ENCODE peak calls at places on chromosome 19, in eight cellular contexts. One of them, this sample, is unnamed.

GRCh38 chr19:27679399-27679798 is 1533.6 kb downstream of the UQCRFS1 start:
- DNase-seq in MM.1S: no peak
- DNase-seq in T-helper 1 cell: no peak
- DNase-seq in ELR: no peak
- DNase-seq in activated T-cell treated with anti-CD3 and anti-CD28 coated beads, Interleukin-2, amount 50 U/mL, for 72 hours: no peak
- DNase-seq in GM20000: no peak
- DNase-seq in mucosa of gallbladder: no peak
- DNase-seq in IMR-90: no peak
- DNase-seq in this sample: no peak

GRCh38 chr19:53536223-53536543 is 1.8 kb upstream of the ZNF331 start:
- DNase-seq in T-helper 1 cell: no peak
- DNase-seq in activated T-cell treated with anti-CD3 and anti-CD28 coated beads, Interleukin-2, amount 50 U/mL, for 72 hours: no peak
- DNase-seq in ELR: no peak
- DNase-seq in GM20000: no peak
- DNase-seq in IMR-90: no peak
- DNase-seq in MM.1S: no peak
- DNase-seq in mucosa of gallbladder: no peak
- DNase-seq in this sample: no peak

GRCh38 chr19:49213791-49214190 is 56.2 kb downstream of the TRPM4 start:
- DNase-seq in T-helper 1 cell: no peak
- DNase-seq in IMR-90: no peak
- DNase-seq in activated T-cell treated with anti-CD3 and anti-CD28 coated beads, Interleukin-2, amount 50 U/mL, for 72 hours: no peak
- DNase-seq in ELR: no peak
- DNase-seq in GM20000: no peak
- DNase-seq in mucosa of gallbladder: no peak
- DNase-seq in MM.1S: no peak
- DNase-seq in this sample: no peak

GRCh38 chr19:50459067-50459456 is 17.2 kb upstream of the EMC10 start:
- DNase-seq in mucosa of gallbladder: no peak
- DNase-seq in IMR-90: no peak
- DNase-seq in activated T-cell treated with anti-CD3 and anti-CD28 coated beads, Interleukin-2, amount 50 U/mL, for 72 hours: no peak
- DNase-seq in MM.1S: no peak
- DNase-seq in ELR: no peak
- DNase-seq in T-helper 1 cell: no peak
- DNase-seq in GM20000: no peak
- DNase-seq in this sample: no peak

GRCh38 chr19:53989600-53990533 is 1.6 kb upstream of the CACNG6 start:
- DNase-seq in GM20000: no peak
- DNase-seq in IMR-90: no peak
- DNase-seq in mucosa of gallbladder: no peak
- DNase-seq in MM.1S: no peak
- DNase-seq in activated T-cell treated with anti-CD3 and anti-CD28 coated beads, Interleukin-2, amount 50 U/mL, for 72 hours: no peak
- DNase-seq in ELR: no peak
- DNase-seq in T-helper 1 cell: no peak
- DNase-seq in this sample: no peak

GRCh38 chr19:28393574-28394336 is 819.2 kb downstream of the UQCRFS1 start:
- DNase-seq in T-helper 1 cell: no peak
- DNase-seq in ELR: peak
- DNase-seq in MM.1S: peak
- DNase-seq in mucosa of gallbladder: no peak
- DNase-seq in activated T-cell treated with anti-CD3 and anti-CD28 coated beads, Interleukin-2, amount 50 U/mL, for 72 hours: no peak
- DNase-seq in IMR-90: no peak
- DNase-seq in GM20000: no peak
- DNase-seq in this sample: no peak

GRCh38 chr19:48499352-48500090 is 12.1 kb downstream of the LMTK3 start:
- DNase-seq in T-helper 1 cell: no peak
- DNase-seq in IMR-90: no peak
- DNase-seq in GM20000: no peak
- DNase-seq in mucosa of gallbladder: no peak
- DNase-seq in activated T-cell treated with anti-CD3 and anti-CD28 coated beads, Interleukin-2, amount 50 U/mL, for 72 hours: no peak
- DNase-seq in ELR: no peak
- DNase-seq in MM.1S: no peak
- DNase-seq in this sample: no peak

GRCh38 chr19:51978882-51979281 is 7.8 kb downstream of the ZNF350 start:
- DNase-seq in IMR-90: no peak
- DNase-seq in mucosa of gallbladder: no peak
- DNase-seq in ELR: peak
- DNase-seq in GM20000: no peak
- DNase-seq in T-helper 1 cell: no peak
- DNase-seq in MM.1S: no peak
- DNase-seq in activated T-cell treated with anti-CD3 and anti-CD28 coated beads, Interleukin-2, amount 50 U/mL, for 72 hours: no peak
- DNase-seq in this sample: peak

GRCh38 chr19:34253711-34254551 is 423 bp upstream of the GARRE1 start:
- DNase-seq in T-helper 1 cell: no peak
- DNase-seq in ELR: peak
- DNase-seq in MM.1S: no peak
- DNase-seq in mucosa of gallbladder: peak
- DNase-seq in GM20000: no peak
- DNase-seq in IMR-90: peak
- DNase-seq in activated T-cell treated with anti-CD3 and anti-CD28 coated beads, Interleukin-2, amount 50 U/mL, for 72 hours: peak
- DNase-seq in this sample: peak

This sample was measured in HL-60.